ENCODE peak calls at places on chromosomes 13 and 19, in five cellular contexts. One of them, this sample, is unnamed.

GRCh38 chr13:97226788-97227627 is 4.9 kb downstream of the MBNL2 start:
- DNase-seq in AG04450: no peak
- DNase-seq in CD4-positive, alpha-beta T cell: no peak
- DNase-seq in kidney: no peak
- DNase-seq in pancreas: no peak
- DNase-seq in this sample: no peak

GRCh38 chr19:39426170-39426569 is 9.6 kb downstream of the RPS16 start:
- DNase-seq in AG04450: no peak
- DNase-seq in CD4-positive, alpha-beta T cell: no peak
- DNase-seq in kidney: no peak
- DNase-seq in pancreas: no peak
- DNase-seq in this sample: no peak

GRCh38 chr19:11798391-11799296 is at the start of gene ZNF491:
- DNase-seq in AG04450: peak
- DNase-seq in CD4-positive, alpha-beta T cell: peak
- DNase-seq in kidney: peak
- DNase-seq in pancreas: peak
- DNase-seq in this sample: peak

GRCh38 chr19:13149628-13150186 is 468 bp downstream of the STX10 start:
- DNase-seq in AG04450: no peak
- DNase-seq in CD4-positive, alpha-beta T cell: no peak
- DNase-seq in kidney: peak
- DNase-seq in pancreas: no peak
- DNase-seq in this sample: no peak

GRCh38 chr13:24150613-24151012 is 9.9 kb upstream of the SPATA13 start:
- DNase-seq in AG04450: no peak
- DNase-seq in CD4-positive, alpha-beta T cell: no peak
- DNase-seq in kidney: no peak
- DNase-seq in pancreas: no peak
- DNase-seq in this sample: no peak

GRCh38 chr19:6730153-6730804 is 7.1 kb downstream of the GPR108 start:
- DNase-seq in AG04450: no peak
- DNase-seq in CD4-positive, alpha-beta T cell: no peak
- DNase-seq in kidney: peak
- DNase-seq in pancreas: peak
- DNase-seq in this sample: no peak

GRCh38 chr19:30419581-30420180 is 47.5 kb downstream of the ZNF536 start:
- DNase-seq in AG04450: no peak
- DNase-seq in CD4-positive, alpha-beta T cell: no peak
- DNase-seq in kidney: no peak
- DNase-seq in pancreas: no peak
- DNase-seq in this sample: no peak

GRCh38 chr13:104286566-104287290 is 1220.5 kb upstream of the SLC10A2 start:
- DNase-seq in AG04450: no peak
- DNase-seq in CD4-positive, alpha-beta T cell: no peak
- DNase-seq in kidney: no peak
- DNase-seq in pancreas: no peak
- DNase-seq in this sample: no peak

GRCh38 chr13:32989331-32989730 is 26.9 kb upstream of the KL start:
- DNase-seq in AG04450: no peak
- DNase-seq in CD4-positive, alpha-beta T cell: no peak
- DNase-seq in kidney: no peak
- DNase-seq in pancreas: no peak
- DNase-seq in this sample: no peak

GRCh38 chr13:44396963-44397580 is 23.4 kb downstream of the SERP2 start:
- DNase-seq in AG04450: no peak
- DNase-seq in CD4-positive, alpha-beta T cell: no peak
- DNase-seq in kidney: peak
- DNase-seq in pancreas: no peak
- DNase-seq in this sample: peak

GRCh38 chr19:2079865-2080301 is 16.2 kb downstream of the MOB3A start:
- DNase-seq in AG04450: no peak
- DNase-seq in CD4-positive, alpha-beta T cell: no peak
- DNase-seq in kidney: peak
- DNase-seq in pancreas: no peak
- DNase-seq in this sample: no peak

GRCh38 chr19:55319786-55320185 is 5.4 kb downstream of the TMEM150B start:
- DNase-seq in AG04450: no peak
- DNase-seq in CD4-positive, alpha-beta T cell: no peak
- DNase-seq in kidney: peak
- DNase-seq in pancreas: no peak
- DNase-seq in this sample: no peak

GRCh38 chr13:105569816-105570215 is 965.6 kb downstream of the EFNB2 start:
- DNase-seq in AG04450: no peak
- DNase-seq in CD4-positive, alpha-beta T cell: no peak
- DNase-seq in kidney: no peak
- DNase-seq in pancreas: no peak
- DNase-seq in this sample: no peak

GRCh38 chr19:7783991-7784421 is 21.0 kb downstream of the CLEC4M start:
- DNase-seq in AG04450: peak
- DNase-seq in CD4-positive, alpha-beta T cell: no peak
- DNase-seq in kidney: no peak
- DNase-seq in pancreas: no peak
- DNase-seq in this sample: no peak

GRCh38 chr13:52779028-52779612 is 39.5 kb upstream of the CNMD start:
- DNase-seq in AG04450: no peak
- DNase-seq in CD4-positive, alpha-beta T cell: no peak
- DNase-seq in kidney: no peak
- DNase-seq in pancreas: no peak
- DNase-seq in this sample: no peak

GRCh38 chr19:38667552-38668205 is 20.2 kb downstream of the ACTN4 start:
- DNase-seq in AG04450: no peak
- DNase-seq in CD4-positive, alpha-beta T cell: no peak
- DNase-seq in kidney: peak
- DNase-seq in pancreas: no peak
- DNase-seq in this sample: no peak

GRCh38 chr13:45306966-45307365 is 34.0 kb downstream of the TPT1 start:
- DNase-seq in AG04450: no peak
- DNase-seq in CD4-positive, alpha-beta T cell: no peak
- DNase-seq in kidney: no peak
- DNase-seq in pancreas: no peak
- DNase-seq in this sample: no peak

GRCh38 chr13:79056706-79057105 is 349.3 kb downstream of the RBM26 start:
- DNase-seq in AG04450: no peak
- DNase-seq in CD4-positive, alpha-beta T cell: no peak
- DNase-seq in kidney: no peak
- DNase-seq in pancreas: no peak
- DNase-seq in this sample: no peak

GRCh38 chr19:34598217-34599155 is 78.5 kb downstream of the SCGB2B2 start:
- DNase-seq in AG04450: no peak
- DNase-seq in CD4-positive, alpha-beta T cell: no peak
- DNase-seq in kidney: peak
- DNase-seq in pancreas: peak
- DNase-seq in this sample: no peak

GRCh38 chr13:35704331-35704730 is 227.8 kb upstream of the MAB21L1 start:
- DNase-seq in AG04450: no peak
- DNase-seq in CD4-positive, alpha-beta T cell: no peak
- DNase-seq in kidney: no peak
- DNase-seq in pancreas: no peak
- DNase-seq in this sample: no peak

GRCh38 chr19:18429717-18430416 is 8.1 kb downstream of the ISYNA1 start:
- DNase-seq in AG04450: no peak
- DNase-seq in CD4-positive, alpha-beta T cell: no peak
- DNase-seq in kidney: no peak
- DNase-seq in pancreas: no peak
- DNase-seq in this sample: no peak

GRCh38 chr19:54462713-54463530 is 656 bp downstream of the LENG9 start:
- DNase-seq in AG04450: no peak
- DNase-seq in CD4-positive, alpha-beta T cell: peak
- DNase-seq in kidney: peak
- DNase-seq in pancreas: peak
- DNase-seq in this sample: peak

GRCh38 chr19:10395003-10395402 is 8.3 kb downstream of the CDC37 start:
- DNase-seq in AG04450: no peak
- DNase-seq in CD4-positive, alpha-beta T cell: no peak
- DNase-seq in kidney: no peak
- DNase-seq in pancreas: no peak
- DNase-seq in this sample: no peak

GRCh38 chr19:1170938-1171754 is 2.9 kb downstream of the SBNO2 start:
- DNase-seq in AG04450: no peak
- DNase-seq in CD4-positive, alpha-beta T cell: no peak
- DNase-seq in kidney: peak
- DNase-seq in pancreas: peak
- DNase-seq in this sample: no peak

GRCh38 chr19:44643605-44644390 is at the start of gene PVR:
- DNase-seq in AG04450: no peak
- DNase-seq in CD4-positive, alpha-beta T cell: no peak
- DNase-seq in kidney: peak
- DNase-seq in pancreas: peak
- DNase-seq in this sample: peak

GRCh38 chr13:52808842-52809219 is 39.6 kb downstream of the PCDH8 start:
- DNase-seq in AG04450: no peak
- DNase-seq in CD4-positive, alpha-beta T cell: no peak
- DNase-seq in kidney: no peak
- DNase-seq in pancreas: no peak
- DNase-seq in this sample: no peak

GRCh38 chr13:79631260-79631659 is 150.3 kb downstream of the NDFIP2 start:
- DNase-seq in AG04450: no peak
- DNase-seq in CD4-positive, alpha-beta T cell: no peak
- DNase-seq in kidney: no peak
- DNase-seq in pancreas: no peak
- DNase-seq in this sample: no peak

GRCh38 chr13:70183041-70183440 is 74.8 kb upstream of the KLHL1 start:
- DNase-seq in AG04450: no peak
- DNase-seq in CD4-positive, alpha-beta T cell: no peak
- DNase-seq in kidney: no peak
- DNase-seq in pancreas: no peak
- DNase-seq in this sample: no peak

GRCh38 chr13:89845874-89846273 is 1501.6 kb upstream of the MIR17HG start:
- DNase-seq in AG04450: no peak
- DNase-seq in CD4-positive, alpha-beta T cell: no peak
- DNase-seq in kidney: no peak
- DNase-seq in pancreas: no peak
- DNase-seq in this sample: no peak

GRCh38 chr19:45636902-45637301 is 2.3 kb downstream of the EML2 start:
- DNase-seq in AG04450: no peak
- DNase-seq in CD4-positive, alpha-beta T cell: no peak
- DNase-seq in kidney: no peak
- DNase-seq in pancreas: no peak
- DNase-seq in this sample: no peak

GRCh38 chr19:48059331-48059730 is 15.5 kb upstream of the CABP5 start:
- DNase-seq in AG04450: no peak
- DNase-seq in CD4-positive, alpha-beta T cell: no peak
- DNase-seq in kidney: peak
- DNase-seq in pancreas: no peak
- DNase-seq in this sample: no peak

GRCh38 chr19:40797166-40797962 is 1.6 kb upstream of the EGLN2 start:
- DNase-seq in AG04450: no peak
- DNase-seq in CD4-positive, alpha-beta T cell: no peak
- DNase-seq in kidney: peak
- DNase-seq in pancreas: no peak
- DNase-seq in this sample: no peak
- H3K27ac ChIP-seq in AG04450: no peak
- H3K27ac ChIP-seq in CD4-positive, alpha-beta T cell: peak
- H3K27ac ChIP-seq in kidney: peak
- H3K27ac ChIP-seq in pancreas: peak
- H3K27ac ChIP-seq in this sample: peak

DNA sequence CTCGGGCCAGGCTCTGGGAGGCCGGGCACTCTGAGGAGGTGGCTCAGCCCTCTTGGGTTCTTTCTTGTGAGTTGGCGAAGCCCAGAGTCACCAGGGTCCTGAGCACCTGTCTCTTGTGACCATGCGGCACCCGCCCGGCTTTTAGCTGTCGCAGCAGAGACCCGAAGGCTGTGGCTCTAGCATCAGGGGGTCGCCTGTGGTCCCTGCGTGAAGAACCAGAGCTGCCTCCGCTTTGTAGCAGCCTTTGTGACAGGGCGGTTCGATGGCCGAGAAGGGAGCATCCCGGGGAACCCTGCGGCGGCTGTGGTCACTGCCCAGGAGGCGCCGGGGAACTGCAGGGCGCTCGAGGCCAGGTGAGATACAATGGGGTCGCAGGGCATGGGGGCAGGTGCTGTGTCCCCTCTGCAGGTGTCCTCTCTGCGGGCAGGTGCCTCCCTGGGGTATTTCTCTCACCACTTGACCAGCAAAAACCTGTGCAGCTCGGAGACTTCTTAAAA is 10.4 kb downstream of the MCF2L start:
- DNase-seq in AG04450: no peak
- DNase-seq in CD4-positive, alpha-beta T cell: no peak
- DNase-seq in kidney: no peak
- DNase-seq in pancreas: no peak
- DNase-seq in this sample: no peak
- H3K27ac ChIP-seq in AG04450: no peak
- H3K27ac ChIP-seq in CD4-positive, alpha-beta T cell: no peak
- H3K27ac ChIP-seq in kidney: peak
- H3K27ac ChIP-seq in pancreas: no peak
- H3K27ac ChIP-seq in this sample: peak

GRCh38 chr19:49514151-49514550 is 1.7 kb downstream of the FCGRT start:
- DNase-seq in AG04450: no peak
- DNase-seq in CD4-positive, alpha-beta T cell: no peak
- DNase-seq in kidney: no peak
- DNase-seq in pancreas: peak
- DNase-seq in this sample: no peak
- H3K27ac ChIP-seq in AG04450: no peak
- H3K27ac ChIP-seq in CD4-positive, alpha-beta T cell: peak
- H3K27ac ChIP-seq in kidney: no peak
- H3K27ac ChIP-seq in pancreas: no peak
- H3K27ac ChIP-seq in this sample: no peak

DNA sequence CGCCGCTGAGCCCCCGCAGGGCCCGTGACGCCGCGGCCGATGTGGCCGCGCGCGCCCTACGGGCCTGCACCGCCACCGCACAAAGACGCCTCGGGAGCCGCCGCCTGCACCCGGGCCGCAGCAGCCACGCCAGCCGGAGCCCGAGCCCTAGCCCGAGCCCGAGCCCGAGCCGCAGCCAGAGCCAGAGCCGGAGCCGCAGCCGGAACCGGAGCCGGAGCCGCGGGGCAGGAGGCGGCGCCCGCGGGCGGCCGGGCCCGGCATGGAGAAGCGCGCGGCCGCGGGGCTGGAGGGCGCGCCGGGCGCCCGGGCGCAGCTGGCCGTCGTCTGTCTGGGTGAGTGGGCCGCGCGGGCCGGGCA is 375 bp downstream of the LRP3 start:
- DNase-seq in AG04450: no peak
- DNase-seq in CD4-positive, alpha-beta T cell: no peak
- DNase-seq in kidney: peak
- DNase-seq in pancreas: no peak
- DNase-seq in this sample: no peak
- H3K27ac ChIP-seq in AG04450: no peak
- H3K27ac ChIP-seq in CD4-positive, alpha-beta T cell: no peak
- H3K27ac ChIP-seq in kidney: no peak
- H3K27ac ChIP-seq in pancreas: no peak
- H3K27ac ChIP-seq in this sample: no peak

GRCh38 chr13:20360041-20360491 is 127.9 kb upstream of the GJB6 start:
- DNase-seq in AG04450: peak
- DNase-seq in CD4-positive, alpha-beta T cell: no peak
- DNase-seq in kidney: no peak
- DNase-seq in pancreas: peak
- DNase-seq in this sample: no peak
- H3K27ac ChIP-seq in AG04450: peak
- H3K27ac ChIP-seq in CD4-positive, alpha-beta T cell: no peak
- H3K27ac ChIP-seq in kidney: peak
- H3K27ac ChIP-seq in pancreas: no peak
- H3K27ac ChIP-seq in this sample: no peak

GRCh38 chr19:41501854-41502253 is 58.9 kb downstream of the ERICH4 start:
- DNase-seq in AG04450: no peak
- DNase-seq in CD4-positive, alpha-beta T cell: no peak
- DNase-seq in kidney: no peak
- DNase-seq in pancreas: no peak
- DNase-seq in this sample: no peak
- H3K27ac ChIP-seq in AG04450: no peak
- H3K27ac ChIP-seq in CD4-positive, alpha-beta T cell: no peak
- H3K27ac ChIP-seq in kidney: no peak
- H3K27ac ChIP-seq in pancreas: no peak
- H3K27ac ChIP-seq in this sample: no peak

GRCh38 chr19:43574424-43575155 is 737 bp downstream of the XRCC1 start:
- DNase-seq in AG04450: no peak
- DNase-seq in CD4-positive, alpha-beta T cell: no peak
- DNase-seq in kidney: no peak
- DNase-seq in pancreas: no peak
- DNase-seq in this sample: no peak
- H3K27ac ChIP-seq in AG04450: peak
- H3K27ac ChIP-seq in CD4-positive, alpha-beta T cell: peak
- H3K27ac ChIP-seq in kidney: peak
- H3K27ac ChIP-seq in pancreas: peak
- H3K27ac ChIP-seq in this sample: peak

This sample was measured in coronary artery.